ENCODE peak calls at places on chromosome 9, in nine cellular contexts. Q is stomach, H is GM12891, T is breast epithelium, D is GM12892, K is HCT116, A is sigmoid colon, I is upper lobe of left lung, P is K562. O is an unnamed sample.

GRCh38 chr9:131276891-131277672 is 772 bp upstream of the FAM78A start:
- DNase-seq in Q (no peak), H (no peak), T (no peak), D (no peak), K (no peak), A (no peak), I (no peak), P (peak; percentile 92), O (no peak)

GRCh38 chr9:137463931-137464290 is 4.8 kb upstream of the NSMF start:
- DNase-seq in Q (no peak), H (no peak), T (no peak), D (no peak), K (no peak), A (no peak), I (no peak), P (no peak), O (no peak)

GRCh38 chr9:137488330-137488653 is 29.2 kb upstream of the NSMF start:
- DNase-seq in Q (no peak), H (no peak), T (no peak), D (no peak), K (no peak), A (peak; percentile 68), I (no peak), P (no peak), O (no peak)

GRCh38 chr9:28051559-28051958 is 478.3 kb upstream of the C9orf72 start:
- DNase-seq in Q (no peak), H (no peak), T (no peak), D (no peak), K (no peak), A (no peak), I (no peak), P (no peak), O (no peak)

GRCh38 chr9:14107977-14108376 is 206.0 kb downstream of the NFIB start:
- DNase-seq in Q (no peak), H (no peak), T (no peak), D (no peak), K (no peak), A (no peak), I (no peak), P (peak; percentile 59), O (no peak)

GRCh38 chr9:16705121-16705604 is 165.3 kb downstream of the BNC2 start:
- DNase-seq in Q (peak; percentile 34), H (no peak), T (peak; percentile 57), D (no peak), K (no peak), A (peak; percentile 93), I (peak; percentile 46), P (peak; percentile 67), O (peak; percentile 88)

GRCh38 chr9:109117856-109118801 is 1.6 kb downstream of the TMEM245 start:
- DNase-seq in Q (no peak), H (no peak), T (no peak), D (no peak), K (no peak), A (no peak), I (peak; percentile 63), P (peak; percentile 90), O (no peak)

GRCh38 chr9:37155601-37156000 is 35.2 kb downstream of the ZCCHC7 start:
- DNase-seq in Q (no peak), H (no peak), T (no peak), D (no peak), K (no peak), A (no peak), I (no peak), P (no peak), O (no peak)

GRCh38 chr9:5846501-5846921 is 13.6 kb upstream of the ERMP1 start:
- DNase-seq in Q (no peak), H (no peak), T (no peak), D (no peak), K (no peak), A (no peak), I (no peak), P (no peak), O (no peak)

GRCh38 chr9:136100700-136101614 is 5.9 kb upstream of the NACC2 start:
- DNase-seq in Q (no peak), H (no peak), T (no peak), D (no peak), K (no peak), A (no peak), I (no peak), P (peak; percentile 77), O (no peak)

GRCh38 chr9:13445123-13445522 is 165.6 kb upstream of the MPDZ start:
- DNase-seq in Q (no peak), H (no peak), T (no peak), D (no peak), K (no peak), A (no peak), I (no peak), P (no peak), O (no peak)

GRCh38 chr9:4430492-4431261 is 59.6 kb upstream of the SLC1A1 start:
- DNase-seq in Q (no peak), H (no peak), T (no peak), D (no peak), K (no peak), A (no peak), I (no peak), P (no peak), O (no peak)

GRCh38 chr9:32928145-32928763 is 73.2 kb downstream of the APTX start:
- DNase-seq in Q (no peak), H (no peak), T (no peak), D (no peak), K (no peak), A (no peak), I (no peak), P (peak; percentile 23), O (no peak)

GRCh38 chr9:109989296-109989695 is 209.3 kb downstream of the PALM2AKAP2 start:
- DNase-seq in Q (no peak), H (no peak), T (no peak), D (no peak), K (no peak), A (no peak), I (no peak), P (no peak), O (no peak)

GRCh38 chr9:21817176-21817575 is 14.7 kb downstream of the MTAP start:
- DNase-seq in Q (no peak), H (no peak), T (no peak), D (no peak), K (no peak), A (no peak), I (peak; percentile 31), P (no peak), O (no peak)

GRCh38 chr9:127557998-127558546 is 54.0 kb upstream of the STXBP1 start:
- DNase-seq in Q (no peak), H (no peak), T (no peak), D (no peak), K (no peak), A (no peak), I (no peak), P (no peak), O (peak; percentile 55)

GRCh38 chr9:93603906-93604326 is 27.5 kb downstream of the PHF2 start:
- DNase-seq in Q (no peak), H (no peak), T (no peak), D (no peak), K (no peak), A (no peak), I (no peak), P (no peak), O (no peak)

GRCh38 chr9:109889456-109889855 is 109.5 kb downstream of the PALM2AKAP2 start:
- DNase-seq in Q (no peak), H (no peak), T (no peak), D (no peak), K (no peak), A (no peak), I (no peak), P (no peak), O (no peak)

DNA sequence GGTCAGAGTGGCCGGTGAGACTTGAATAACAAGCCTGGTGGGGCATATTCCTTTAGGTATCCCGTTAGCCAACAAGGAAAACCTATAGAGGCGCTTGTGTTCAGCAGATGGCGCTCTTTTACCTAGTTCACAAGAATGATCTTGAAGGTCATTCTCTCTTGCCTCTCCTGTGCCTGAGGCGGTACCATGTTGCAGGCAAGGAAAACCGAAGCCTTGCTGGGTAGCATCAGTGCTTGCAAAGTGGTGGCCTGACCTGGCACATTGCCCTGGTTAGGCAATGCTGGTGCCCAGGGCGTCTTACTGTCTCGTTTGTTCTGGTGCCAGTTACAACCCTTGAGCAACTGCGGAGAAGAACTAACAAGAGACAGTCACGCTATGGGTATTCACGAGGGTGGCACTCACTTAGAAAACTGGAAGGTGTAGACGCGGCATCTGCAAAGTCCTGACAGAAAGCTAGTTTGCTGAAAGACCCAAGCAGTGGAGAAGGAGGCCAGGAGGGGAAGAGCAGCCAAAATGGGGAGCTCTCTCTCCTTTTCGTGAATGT is 56.7 kb downstream of the AOPEP start:
- DNase-seq in Q (peak; percentile 80), H (no peak), T (peak; percentile 92), D (no peak), K (peak; percentile 69), A (peak; percentile 96), I (peak; percentile 91), P (peak; percentile 70), O (peak; percentile 91)
- TF ChIP-seq POLR2AphosphoS5 in Q (peak; percentile 43), H (no peak), T (peak; percentile 93), D (no peak), K (peak; percentile 21), A (peak; percentile 78), I (peak; percentile 63), P (no peak), O (peak; percentile 97)

GRCh38 chr9:134373269-134373668 is 47.0 kb downstream of the RXRA start:
- DNase-seq in Q (no peak), H (no peak), T (no peak), D (no peak), K (no peak), A (no peak), I (no peak), P (no peak), O (no peak)
- TF ChIP-seq POLR2A in Q (no peak), H (no peak), T (no peak), D (no peak), K (no peak), A (no peak), I (no peak), P (no peak), O (no peak)

GRCh38 chr9:112069318-112070169 is 105.6 kb downstream of the SUSD1 start:
- DNase-seq in Q (no peak), H (peak; percentile 19), T (no peak), D (peak; percentile 34), K (no peak), A (no peak), I (peak; percentile 46), P (peak; percentile 72), O (no peak)
- TF ChIP-seq POLR2AphosphoS5 in Q (no peak), H (no peak), T (no peak), D (no peak), K (no peak), A (no peak), I (no peak), P (no peak), O (no peak)

DNA sequence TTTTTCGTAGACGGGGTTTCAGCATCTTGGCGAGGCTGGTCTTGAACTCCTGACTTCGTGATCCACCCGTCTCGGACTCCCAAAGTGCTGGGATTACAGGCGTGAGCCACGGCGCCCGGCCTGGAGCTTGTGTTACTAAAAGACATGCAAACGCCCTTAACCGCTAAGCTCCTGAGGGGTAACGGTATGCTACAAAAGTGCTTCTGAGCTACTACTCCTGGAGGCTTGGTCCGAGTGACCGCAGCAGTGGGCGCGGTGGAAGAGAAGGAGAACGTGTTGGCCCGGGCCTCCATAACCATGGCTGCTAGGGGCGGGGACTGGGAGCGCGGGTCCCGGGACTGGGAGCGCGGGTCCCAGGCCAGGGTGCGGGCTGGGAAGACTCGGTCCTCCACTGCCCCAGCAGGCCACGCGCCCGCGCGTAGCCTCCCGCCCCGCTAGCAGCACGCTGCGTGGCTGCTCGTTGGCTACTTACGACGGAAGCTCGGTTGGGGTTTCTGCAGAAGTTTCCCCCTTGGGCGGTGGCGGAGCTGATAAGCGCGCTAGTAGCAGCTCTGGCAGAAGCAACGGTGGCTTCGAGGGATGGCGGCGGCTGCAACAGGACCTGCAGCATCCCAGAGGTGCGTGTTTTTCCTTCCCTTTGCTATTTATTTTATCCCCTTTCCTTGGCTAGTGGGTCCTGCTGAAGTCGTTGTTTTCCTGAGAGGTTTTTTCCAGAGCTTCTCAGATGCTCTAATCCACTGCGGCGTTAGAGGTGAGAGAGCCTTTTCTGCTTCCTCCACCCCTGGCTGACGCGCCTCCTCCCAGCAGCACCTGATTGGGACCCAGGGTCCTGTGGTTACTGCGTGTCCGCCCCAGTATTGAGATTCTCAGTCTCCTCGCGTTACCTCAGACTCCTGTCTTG is 69.3 kb upstream of the CCDC180 start:
- DNase-seq in Q (peak; percentile 76), H (no peak), T (peak; percentile 73), D (peak; percentile 10), K (peak; percentile 86), A (peak; percentile 90), I (peak; percentile 84), P (peak; percentile 94), O (peak; percentile 80)
- TF ChIP-seq POLR2A in Q (no peak), H (no peak), T (no peak), D (peak; percentile 34), K (peak; percentile 95), A (no peak), I (no peak), P (peak; percentile 92), O (no peak)